ENCODE peak calls at places on chromosomes 1 and 21, in four cellular contexts. F, J, O and L are unnamed samples. For H3K27me3 and H3K4me1, the result is how much of the 10 kb centered on the place peaks cover.

GRCh38 chr1:180027949-180028445 is 73.4 kb downstream of the CEP350 start:
- DNase-seq in F (no peak), O (no peak), J (no peak), L (no peak)

GRCh38 chr1:177287237-177287636 is 116.5 kb downstream of the BRINP2 start:
- DNase-seq in J (no peak), F (no peak), O (no peak), L (no peak)

GRCh38 chr1:231776006-231776707 is 149.6 kb downstream of the DISC1 start:
- DNase-seq in O (no peak), F (no peak), J (no peak), L (no peak)

GRCh38 chr21:39825250-39825649 is 42.0 kb upstream of the PCP4 start:
- DNase-seq in F (no peak), O (no peak), J (no peak), L (no peak)

GRCh38 chr1:232142403-232143314 is 487.3 kb downstream of the SIPA1L2 start:
- DNase-seq in F (no peak), O (no peak), J (no peak), L (no peak)

GRCh38 chr1:185759061-185759460 is 24.9 kb downstream of the HMCN1 start:
- DNase-seq in J (no peak), O (no peak), F (no peak), L (no peak)

GRCh38 chr1:110687244-110687643 is 12.5 kb upstream of the KCNA3 start:
- DNase-seq in J (no peak), F (no peak), O (no peak), L (no peak)

GRCh38 chr1:201648911-201649775 is 110.2 kb downstream of the NAV1 start:
- DNase-seq in J (peak), F (peak), O (no peak), L (no peak)

GRCh38 chr1:81654147-81654546 is 146.6 kb upstream of the ADGRL2 start:
- DNase-seq in O (no peak), F (no peak), J (no peak), L (peak)

GRCh38 chr1:228554107-228554506 is 66.9 kb downstream of the RNF187 start:
- DNase-seq in O (no peak), J (no peak), F (no peak), L (no peak)

GRCh38 chr1:228552596-228553176 is 65.5 kb downstream of the RNF187 start:
- DNase-seq in F (no peak), J (no peak), O (no peak), L (no peak)

GRCh38 chr1:228555074-228555989 is 68.2 kb downstream of the RNF187 start:
- DNase-seq in J (peak), O (no peak), F (no peak), L (no peak)
- H3K4me3 ChIP-seq in J (no peak), O (no peak), F (no peak), L (no peak)

GRCh38 chr1:8116892-8117262 is 90.8 kb upstream of the ERRFI1 start:
- DNase-seq in O (no peak), J (no peak), F (peak), L (peak)
- H3K27me3 ChIP-seq in O (under half), J (under half), F (under half), L (under half)

DNA sequence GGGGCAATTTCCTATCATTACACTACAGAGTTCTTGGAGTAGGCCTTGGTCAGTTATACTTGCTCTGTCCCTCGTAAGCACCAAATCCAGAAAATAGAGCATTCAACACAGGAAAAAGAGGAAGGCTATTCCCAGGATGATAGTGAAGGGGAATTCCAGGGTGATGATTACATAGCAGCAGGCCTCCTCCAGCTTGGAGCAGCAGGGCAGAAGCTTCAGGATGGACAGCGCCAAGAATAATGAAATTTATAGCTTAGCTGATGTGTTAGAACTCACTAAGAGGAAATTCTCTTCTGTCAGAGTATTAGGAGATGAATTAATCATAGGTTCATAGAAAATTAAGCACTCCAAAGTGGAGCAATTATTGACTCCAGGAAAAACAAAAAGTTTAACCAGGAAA is 10.8 kb upstream of the SMAP2 start:
- DNase-seq in O (no peak), F (no peak), J (no peak), L (no peak)
- H3K4me1 ChIP-seq in O (under half), F (under half), J (under half), L (under half)

GRCh38 chr1:244273262-244273844 is 178.4 kb downstream of the ADSS2 start:
- DNase-seq in J (no peak), O (no peak), F (no peak), L (no peak)
- H3K4me3 ChIP-seq in J (no peak), O (no peak), F (peak), L (no peak)

DNA sequence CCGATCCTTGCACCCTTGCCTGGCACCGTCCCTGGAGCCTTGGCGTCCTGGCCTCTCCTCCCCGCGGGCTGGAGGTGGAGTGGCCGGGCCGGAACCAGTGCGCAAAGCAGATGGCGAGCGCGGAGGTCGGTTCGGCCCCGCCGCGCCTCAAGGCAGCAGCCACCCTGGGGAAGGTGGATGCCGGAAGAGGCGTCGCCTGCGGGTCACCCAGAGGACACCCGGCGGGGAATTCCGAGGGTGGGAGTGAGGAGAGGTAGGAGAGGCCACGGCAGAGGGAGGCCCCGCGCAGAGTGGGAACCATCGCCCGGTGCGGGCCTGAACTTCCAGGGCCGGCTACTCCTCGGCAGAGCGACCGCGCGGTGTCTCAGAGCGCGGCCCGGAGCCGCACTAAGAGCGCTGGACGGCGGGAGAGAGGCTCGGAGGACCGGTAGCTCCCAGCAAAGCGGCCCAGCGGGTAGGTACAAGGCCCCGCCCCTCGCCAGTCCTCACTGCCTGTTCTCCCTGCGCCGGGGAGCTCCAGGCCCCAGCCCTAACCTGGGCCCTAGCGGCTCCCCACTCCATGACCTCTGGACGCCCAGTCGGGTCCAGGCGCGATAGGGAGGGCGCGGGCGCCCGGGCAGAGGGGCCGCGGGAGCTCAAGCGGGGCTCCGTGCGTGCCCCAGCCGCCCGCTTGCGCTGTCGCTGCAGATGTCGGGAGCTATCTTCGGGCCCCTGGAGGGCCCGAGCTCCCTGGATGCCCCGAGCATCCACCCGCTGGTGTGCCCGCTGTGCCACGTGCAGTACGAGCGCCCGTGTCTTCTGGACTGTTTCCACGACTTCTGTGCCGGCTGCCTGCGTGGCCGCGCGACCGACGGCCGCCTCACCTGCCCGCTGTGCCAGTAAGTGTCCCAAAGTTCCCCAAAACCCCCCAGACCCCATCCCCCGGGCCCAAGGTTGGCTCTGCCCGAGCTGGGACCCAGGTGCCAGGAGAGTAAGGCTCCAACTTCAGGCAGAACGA is at the start of gene RNF207:
- DNase-seq in F (peak), J (peak), O (peak), L (no peak)
- H3K27me3 ChIP-seq in F (under half), J (under half), O (under half), L (under half)

GRCh38 chr1:153958961-153959260 is 499 bp upstream of the CRTC2 start:
- DNase-seq in O (no peak), J (no peak), F (no peak), L (no peak)

GRCh38 chr1:153959454-153959853 is 1.0 kb upstream of the CRTC2 start:
- DNase-seq in F (no peak), J (no peak), O (no peak), L (no peak)

GRCh38 chr1:153957744-153958110 is 685 bp downstream of the CRTC2 start:
- DNase-seq in J (no peak), O (no peak), F (no peak), L (no peak)

GRCh38 chr1:153956997-153957715 is 1.3 kb downstream of the CRTC2 start:
- DNase-seq in O (no peak), J (no peak), F (no peak), L (no peak)

DNA sequence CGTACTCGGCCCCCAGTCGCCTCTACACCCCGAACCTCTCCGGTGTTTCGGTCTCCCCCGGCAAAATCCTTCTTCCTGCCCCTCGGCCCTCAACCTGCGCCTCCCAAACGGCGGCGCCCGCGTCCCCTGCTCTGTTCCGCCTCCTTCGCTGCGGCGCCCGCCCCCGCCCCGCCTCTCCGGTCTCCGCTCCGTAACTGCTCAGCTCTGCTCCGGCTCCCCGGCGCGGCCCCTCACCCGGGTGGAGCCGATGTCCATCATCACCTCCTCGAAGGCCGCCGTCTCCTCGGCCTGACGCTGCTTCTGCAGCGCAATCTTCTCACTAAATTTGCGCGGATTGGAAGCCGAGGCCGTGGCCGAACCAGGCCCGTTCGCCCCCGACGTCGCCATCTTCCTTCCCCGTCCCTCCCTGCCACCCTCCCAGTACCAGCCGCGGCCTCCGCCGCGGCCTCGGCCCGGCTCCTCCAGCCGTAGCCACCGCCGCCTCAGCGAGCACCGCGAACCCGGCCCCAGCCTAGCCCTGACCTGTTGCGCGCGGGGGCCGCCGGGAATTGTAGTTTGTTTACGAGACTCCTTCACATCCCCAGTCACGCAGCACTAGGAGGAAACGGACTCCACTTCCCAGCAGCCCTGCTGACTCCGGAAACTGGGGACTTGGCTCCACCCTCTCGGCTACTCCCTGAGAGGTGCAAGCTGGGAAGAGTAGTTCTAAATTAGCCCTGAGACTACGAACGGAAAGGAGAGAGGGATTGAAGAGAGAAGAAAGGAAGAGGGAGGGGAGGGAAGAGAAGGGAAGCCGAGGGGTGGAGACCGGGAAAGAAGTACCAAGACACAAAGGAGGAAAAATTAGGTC is at the start of gene CRTC2:
- DNase-seq in J (peak), O (peak), F (peak), L (peak)
- H3K4me1 ChIP-seq in J (under half), O (under half), F (half or more), L (under half)

GRCh38 chr1:26297057-26297790 is 9.2 kb downstream of the UBXN11 start:
- DNase-seq in O (no peak), J (no peak), F (no peak), L (no peak)

GRCh38 chr1:26293911-26294463 is 12.4 kb downstream of the UBXN11 start:
- DNase-seq in F (no peak), O (no peak), J (no peak), L (no peak)

GRCh38 chr1:26296340-26297056 is 9.9 kb downstream of the UBXN11 start:
- DNase-seq in F (no peak), O (no peak), J (no peak), L (no peak)

GRCh38 chr1:26297791-26298124 is 8.7 kb downstream of the UBXN11 start:
- DNase-seq in J (no peak), F (no peak), O (no peak), L (no peak)

GRCh38 chr1:26295194-26296138 is 11.0 kb downstream of the UBXN11 start:
- DNase-seq in J (no peak), F (no peak), O (no peak), L (no peak)
- H3K4me3 ChIP-seq in J (no peak), F (no peak), O (no peak), L (no peak)